ENCODE peak calls at places on chromosomes 4 and X, in ten cellular contexts. V, K, U, E, Z, G, M, D, T and I are unnamed samples.

GRCh38 chr4:40575846-40576245 is 53.8 kb downstream of the RBM47 start:
- DNase-seq in V (no peak), K (no peak), U (no peak), E (no peak), Z (no peak), G (peak), M (no peak), D (no peak), T (no peak), I (no peak)

GRCh38 chrX:66021758-66022741 is 17.8 kb downstream of the VSIG4 start:
- DNase-seq in V (no peak), K (no peak), U (no peak), E (no peak), Z (no peak), G (no peak), M (no peak), D (no peak), T (no peak), I (no peak)

GRCh38 chr4:20433101-20433705 is 181.5 kb downstream of the SLIT2 start:
- DNase-seq in V (no peak), K (no peak), U (no peak), E (no peak), Z (no peak), G (no peak), M (no peak), D (no peak), T (no peak), I (no peak)

GRCh38 chr4:7206856-7207567 is 14.7 kb downstream of the SORCS2 start:
- DNase-seq in V (peak), K (peak), U (no peak), E (peak), Z (no peak), G (no peak), M (peak), D (no peak), T (peak), I (peak)

GRCh38 chrX:72169008-72169728 is 12.4 kb upstream of the PIN4 start:
- DNase-seq in V (no peak), K (no peak), U (peak), E (no peak), Z (peak), G (no peak), M (no peak), D (no peak), T (no peak), I (no peak)

GRCh38 chr4:155999743-156000142 is 46.1 kb upstream of the CTSO start:
- DNase-seq in V (no peak), K (no peak), U (no peak), E (no peak), Z (no peak), G (peak), M (peak), D (no peak), T (no peak), I (no peak)

GRCh38 chr4:102713096-102713495 is 47.7 kb downstream of the MANBA start:
- DNase-seq in V (no peak), K (no peak), U (no peak), E (no peak), Z (no peak), G (no peak), M (no peak), D (no peak), T (no peak), I (peak)

GRCh38 chr4:122602277-122603142 is 18.4 kb downstream of the IL21 start:
- DNase-seq in V (no peak), K (no peak), U (peak), E (no peak), Z (no peak), G (peak), M (peak), D (no peak), T (no peak), I (peak)

GRCh38 chrX:155094468-155095061 is 23.3 kb downstream of the BRCC3 start:
- DNase-seq in V (no peak), K (no peak), U (peak), E (no peak), Z (peak), G (peak), M (peak), D (no peak), T (no peak), I (peak)

GRCh38 chr4:68476191-68476590 is 28.9 kb downstream of the TMPRSS11E start:
- DNase-seq in V (no peak), K (no peak), U (no peak), E (no peak), Z (no peak), G (no peak), M (no peak), D (no peak), T (no peak), I (no peak)

GRCh38 chr4:186685744-186686143 is 37.9 kb downstream of the FAT1 start:
- DNase-seq in V (no peak), K (no peak), U (no peak), E (no peak), Z (no peak), G (no peak), M (peak), D (no peak), T (no peak), I (peak)

GRCh38 chr4:25075851-25076250 is 45.1 kb upstream of the LGI2 start:
- DNase-seq in V (no peak), K (no peak), U (no peak), E (no peak), Z (no peak), G (no peak), M (no peak), D (no peak), T (no peak), I (no peak)

GRCh38 chr4:182207806-182208483 is 35.3 kb upstream of the TENM3 start:
- DNase-seq in V (no peak), K (no peak), U (no peak), E (no peak), Z (no peak), G (peak), M (peak), D (no peak), T (no peak), I (peak)

GRCh38 chr4:124334119-124334518 is 378.4 kb downstream of the ANKRD50 start:
- DNase-seq in V (no peak), K (no peak), U (peak), E (peak), Z (no peak), G (peak), M (peak), D (no peak), T (no peak), I (peak)

GRCh38 chr4:8370835-8371234 is 69.7 kb downstream of the ACOX3 start:
- DNase-seq in V (no peak), K (no peak), U (no peak), E (no peak), Z (no peak), G (no peak), M (no peak), D (no peak), T (peak), I (no peak)

GRCh38 chr4:44760142-44760898 is 34.0 kb upstream of the GNPDA2 start:
- DNase-seq in V (no peak), K (no peak), U (peak), E (no peak), Z (peak), G (peak), M (peak), D (no peak), T (no peak), I (peak)

GRCh38 chr4:177451108-177451500 is 8.9 kb upstream of the AGA start:
- DNase-seq in V (no peak), K (no peak), U (no peak), E (no peak), Z (no peak), G (no peak), M (no peak), D (no peak), T (no peak), I (no peak)

GRCh38 chr4:102825261-102826071 is 1.9 kb downstream of the UBE2D3 start:
- DNase-seq in V (no peak), K (peak), U (peak), E (peak), Z (peak), G (peak), M (peak), D (no peak), T (no peak), I (peak)

GRCh38 chrX:23754664-23755063 is 11.6 kb upstream of the ACOT9 start:
- DNase-seq in V (no peak), K (no peak), U (no peak), E (no peak), Z (no peak), G (no peak), M (no peak), D (no peak), T (no peak), I (no peak)

GRCh38 chr4:17587094-17587822 is 10.3 kb downstream of the LAP3 start:
- DNase-seq in V (no peak), K (no peak), U (no peak), E (no peak), Z (no peak), G (no peak), M (peak), D (no peak), T (no peak), I (no peak)

GRCh38 chr4:17580969-17581368 is 4.0 kb downstream of the LAP3 start:
- DNase-seq in V (no peak), K (no peak), U (no peak), E (no peak), Z (no peak), G (no peak), M (peak), D (no peak), T (no peak), I (peak)

GRCh38 chr4:17589355-17589754 is 12.4 kb downstream of the LAP3 start:
- DNase-seq in V (no peak), K (no peak), U (no peak), E (no peak), Z (no peak), G (no peak), M (no peak), D (no peak), T (no peak), I (no peak)

GRCh38 chr4:17583944-17584343 is 6.9 kb downstream of the LAP3 start:
- DNase-seq in V (no peak), K (no peak), U (no peak), E (no peak), Z (no peak), G (no peak), M (no peak), D (no peak), T (no peak), I (no peak)

GRCh38 chr4:17584502-17585213 is 7.7 kb downstream of the LAP3 start:
- DNase-seq in V (no peak), K (no peak), U (no peak), E (no peak), Z (no peak), G (no peak), M (no peak), D (no peak), T (no peak), I (no peak)
- H3K4me3 ChIP-seq in V (no peak), K (no peak), U (no peak), E (no peak), Z (no peak), G (no peak), M (no peak), D (no peak), T (no peak), I (no peak)

GRCh38 chrX:70331161-70331560 is 41.3 kb downstream of the KIF4A start:
- DNase-seq in V (no peak), K (no peak), U (no peak), E (no peak), Z (no peak), G (no peak), M (peak), D (no peak), T (no peak), I (peak)
- H3K4me3 ChIP-seq in V (no peak), K (no peak), U (no peak), E (no peak), Z (no peak), G (no peak), M (no peak), D (no peak), T (no peak), I (no peak)

GRCh38 chrX:3950373-3950772 is 236.9 kb upstream of the PRKX start:
- DNase-seq in V (no peak), K (no peak), U (no peak), E (no peak), Z (no peak), G (no peak), M (no peak), D (no peak), T (no peak), I (no peak)
- H3K4me3 ChIP-seq in V (no peak), K (no peak), U (no peak), E (no peak), Z (no peak), G (no peak), M (no peak), D (no peak), T (no peak), I (no peak)

GRCh38 chr4:179097741-179098140 is 1655.5 kb upstream of the AGA start:
- DNase-seq in V (no peak), K (no peak), U (no peak), E (no peak), Z (no peak), G (peak), M (peak), D (no peak), T (no peak), I (peak)

DNA sequence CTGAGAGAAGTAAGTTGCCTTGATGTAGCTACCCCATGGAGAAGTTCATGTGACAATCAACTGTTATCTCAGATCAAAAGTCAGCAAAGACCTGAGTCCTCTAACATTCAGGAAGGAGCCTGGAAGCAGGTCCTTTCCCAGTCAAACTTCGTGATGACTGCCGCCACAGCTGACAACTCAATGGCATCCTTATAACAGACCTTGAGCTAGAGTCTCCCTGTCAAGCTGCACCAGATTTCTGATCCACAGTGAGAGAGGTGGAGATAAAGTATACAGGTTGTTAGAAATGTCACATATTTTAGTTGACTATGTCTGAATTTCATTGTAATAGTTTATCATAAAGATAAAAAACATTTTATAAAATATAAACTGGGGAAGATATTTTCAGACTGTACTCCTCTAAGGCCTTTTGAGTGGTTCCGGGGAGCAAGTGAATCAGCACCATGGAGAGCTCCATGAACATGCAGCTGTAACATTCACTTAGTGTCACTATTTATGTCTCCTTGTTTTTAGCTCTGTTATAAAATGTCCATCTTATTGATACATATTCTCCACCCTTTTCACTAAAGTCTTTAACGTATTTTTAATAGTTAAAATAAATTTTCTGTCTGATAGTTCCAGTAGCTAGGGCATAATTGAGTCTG is 1653.5 kb upstream of the AGA start:
- DNase-seq in V (no peak), K (no peak), U (no peak), E (no peak), Z (no peak), G (peak), M (peak), D (no peak), T (no peak), I (peak)
- H3K4me3 ChIP-seq in V (no peak), K (no peak), U (no peak), E (no peak), Z (no peak), G (no peak), M (no peak), D (no peak), T (no peak), I (no peak)

DNA sequence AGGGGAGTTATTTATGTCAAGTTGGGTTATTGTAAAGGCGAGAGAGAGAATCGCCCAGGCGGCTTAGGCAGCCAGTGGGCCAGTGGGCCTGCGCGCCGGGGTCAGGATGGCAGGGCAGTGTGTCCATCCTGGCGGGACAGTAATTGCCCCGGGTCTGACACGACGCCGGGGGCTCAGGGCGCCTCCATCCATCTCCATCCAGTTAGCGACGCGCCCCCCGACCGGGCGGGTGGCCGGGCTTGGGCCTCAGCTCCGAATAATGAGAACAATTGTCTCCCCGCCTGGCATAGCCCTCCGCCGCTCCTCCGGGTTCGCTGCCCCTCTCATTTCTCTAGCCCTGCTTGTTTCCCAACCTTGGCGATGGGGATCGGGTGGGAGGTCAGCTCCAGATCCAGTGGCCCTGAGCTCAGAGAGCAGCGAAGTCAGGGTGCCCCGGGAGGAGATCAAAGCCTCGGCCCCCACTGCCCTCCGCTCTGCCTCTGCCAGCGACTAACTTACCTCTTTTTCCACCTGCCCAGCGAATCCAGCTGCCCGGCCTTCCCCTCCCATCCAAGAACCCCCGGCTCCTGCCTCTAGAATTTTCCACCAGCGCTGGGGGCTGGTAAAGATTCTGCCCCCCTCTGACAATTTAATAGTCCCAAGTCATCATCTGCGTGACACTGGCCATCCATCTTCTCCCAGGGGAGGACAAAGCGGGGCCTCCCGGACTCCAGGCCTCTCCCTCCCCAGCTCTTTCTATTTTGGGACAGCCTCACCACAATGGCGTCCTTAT is 56.9 kb upstream of the TMEM33 start:
- DNase-seq in V (no peak), K (no peak), U (no peak), E (no peak), Z (no peak), G (no peak), M (no peak), D (no peak), T (no peak), I (no peak)
- H3K4me3 ChIP-seq in V (no peak), K (no peak), U (no peak), E (no peak), Z (no peak), G (no peak), M (no peak), D (no peak), T (no peak), I (no peak)

DNA sequence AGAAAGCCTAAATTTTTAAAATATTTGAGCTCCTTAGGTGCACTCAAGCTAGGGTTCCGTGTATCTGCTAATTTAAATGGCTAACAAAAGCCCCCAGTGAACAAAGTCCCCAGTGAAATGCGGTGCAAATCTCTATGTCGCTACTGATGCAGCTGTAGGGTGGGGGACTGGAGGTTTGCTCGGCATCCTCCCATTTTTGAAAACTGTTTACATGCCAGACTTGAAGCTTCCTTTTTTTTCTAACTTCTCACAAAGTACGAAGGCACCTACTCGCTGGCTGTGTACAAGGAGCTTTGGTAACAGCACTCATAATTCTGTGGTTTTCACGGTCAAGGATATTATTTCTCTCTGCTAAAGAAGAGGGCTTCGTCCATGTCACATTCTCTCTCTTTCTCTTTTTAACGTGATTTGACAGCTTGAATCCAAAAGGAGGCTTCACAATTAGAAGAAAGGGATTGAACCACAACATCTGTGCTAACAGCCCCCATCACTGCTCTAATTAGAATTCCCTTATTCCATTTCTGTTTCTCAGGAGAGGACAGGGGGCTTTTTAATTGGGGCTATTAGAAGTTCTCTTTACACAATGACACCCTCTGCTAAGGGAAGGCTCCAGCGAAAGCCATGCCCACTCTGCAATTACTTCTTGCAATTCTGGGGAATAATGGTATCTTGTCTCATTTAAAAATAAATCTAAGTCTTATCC is 46.7 kb downstream of the TMEM156 start:
- DNase-seq in V (no peak), K (no peak), U (no peak), E (no peak), Z (no peak), G (no peak), M (no peak), D (no peak), T (no peak), I (no peak)
- H3K4me3 ChIP-seq in V (no peak), K (no peak), U (peak), E (no peak), Z (no peak), G (no peak), M (no peak), D (no peak), T (no peak), I (no peak)